ENCODE peak calls at places on chromosomes 6 and 20, in eight cellular contexts. One of them, this sample, is unnamed. For H3K9me3, the result is how much of the 10 kb centered on the place peaks cover.

GRCh38 chr20:61986762-61987321 is 78.8 kb downstream of the TAF4 start:
- DNase-seq in esophagus muscularis mucosa: no peak
- DNase-seq in upper lobe of right lung: no peak
- DNase-seq in breast epithelium: no peak
- DNase-seq in Peyer's patch: no peak
- DNase-seq in fibroblast of lung: no peak
- DNase-seq in K562: no peak
- DNase-seq in PC-3: no peak
- DNase-seq in this sample: no peak

GRCh38 chr20:58691773-58692578 is 624 bp upstream of the NPEPL1 start:
- DNase-seq in esophagus muscularis mucosa: no peak
- DNase-seq in upper lobe of right lung: peak
- DNase-seq in breast epithelium: no peak
- DNase-seq in Peyer's patch: no peak
- DNase-seq in fibroblast of lung: peak
- DNase-seq in K562: no peak
- DNase-seq in PC-3: no peak
- DNase-seq in this sample: peak

GRCh38 chr6:90286884-90287488 is 9.7 kb downstream of the BACH2 start:
- DNase-seq in esophagus muscularis mucosa: no peak
- DNase-seq in upper lobe of right lung: no peak
- DNase-seq in breast epithelium: no peak
- DNase-seq in Peyer's patch: peak
- DNase-seq in fibroblast of lung: peak
- DNase-seq in K562: peak
- DNase-seq in PC-3: peak
- DNase-seq in this sample: no peak

GRCh38 chr6:3022765-3023662 is 23.3 kb downstream of the NQO2 start:
- DNase-seq in esophagus muscularis mucosa: no peak
- DNase-seq in upper lobe of right lung: no peak
- DNase-seq in breast epithelium: no peak
- DNase-seq in Peyer's patch: peak
- DNase-seq in fibroblast of lung: no peak
- DNase-seq in K562: peak
- DNase-seq in PC-3: no peak
- DNase-seq in this sample: peak

GRCh38 chr6:90424580-90424979 is 127.9 kb upstream of the BACH2 start:
- DNase-seq in esophagus muscularis mucosa: no peak
- DNase-seq in upper lobe of right lung: no peak
- DNase-seq in breast epithelium: no peak
- DNase-seq in Peyer's patch: no peak
- DNase-seq in fibroblast of lung: no peak
- DNase-seq in K562: no peak
- DNase-seq in PC-3: no peak
- DNase-seq in this sample: no peak

GRCh38 chr6:41723178-41723935 is 12.1 kb downstream of the TFEB start:
- DNase-seq in esophagus muscularis mucosa: no peak
- DNase-seq in upper lobe of right lung: peak
- DNase-seq in breast epithelium: peak
- DNase-seq in Peyer's patch: peak
- DNase-seq in fibroblast of lung: peak
- DNase-seq in K562: peak
- DNase-seq in PC-3: peak
- DNase-seq in this sample: no peak

GRCh38 chr6:149317656-149318571 is at the start of gene TAB2:
- DNase-seq in esophagus muscularis mucosa: no peak
- DNase-seq in upper lobe of right lung: peak
- DNase-seq in breast epithelium: peak
- DNase-seq in Peyer's patch: peak
- DNase-seq in fibroblast of lung: no peak
- DNase-seq in K562: peak
- DNase-seq in PC-3: no peak
- DNase-seq in this sample: peak

GRCh38 chr20:50673831-50674825 is 17.2 kb downstream of the RIPOR3 start:
- DNase-seq in esophagus muscularis mucosa: no peak
- DNase-seq in upper lobe of right lung: no peak
- DNase-seq in breast epithelium: no peak
- DNase-seq in Peyer's patch: no peak
- DNase-seq in fibroblast of lung: no peak
- DNase-seq in K562: no peak
- DNase-seq in PC-3: no peak
- DNase-seq in this sample: no peak

GRCh38 chr6:64792534-64792933 is 914.5 kb downstream of the EYS start:
- DNase-seq in esophagus muscularis mucosa: no peak
- DNase-seq in upper lobe of right lung: no peak
- DNase-seq in breast epithelium: no peak
- DNase-seq in Peyer's patch: no peak
- DNase-seq in fibroblast of lung: no peak
- DNase-seq in K562: no peak
- DNase-seq in PC-3: no peak
- DNase-seq in this sample: no peak

GRCh38 chr6:154565331-154565730 is 54.8 kb upstream of the CNKSR3 start:
- DNase-seq in esophagus muscularis mucosa: no peak
- DNase-seq in upper lobe of right lung: no peak
- DNase-seq in breast epithelium: no peak
- DNase-seq in Peyer's patch: no peak
- DNase-seq in fibroblast of lung: no peak
- DNase-seq in K562: no peak
- DNase-seq in PC-3: no peak
- DNase-seq in this sample: no peak

GRCh38 chr20:10454135-10454750 is 19.1 kb downstream of the SLX4IP start:
- DNase-seq in esophagus muscularis mucosa: no peak
- DNase-seq in upper lobe of right lung: no peak
- DNase-seq in breast epithelium: no peak
- DNase-seq in Peyer's patch: no peak
- DNase-seq in fibroblast of lung: no peak
- DNase-seq in K562: no peak
- DNase-seq in PC-3: no peak
- DNase-seq in this sample: no peak

DNA sequence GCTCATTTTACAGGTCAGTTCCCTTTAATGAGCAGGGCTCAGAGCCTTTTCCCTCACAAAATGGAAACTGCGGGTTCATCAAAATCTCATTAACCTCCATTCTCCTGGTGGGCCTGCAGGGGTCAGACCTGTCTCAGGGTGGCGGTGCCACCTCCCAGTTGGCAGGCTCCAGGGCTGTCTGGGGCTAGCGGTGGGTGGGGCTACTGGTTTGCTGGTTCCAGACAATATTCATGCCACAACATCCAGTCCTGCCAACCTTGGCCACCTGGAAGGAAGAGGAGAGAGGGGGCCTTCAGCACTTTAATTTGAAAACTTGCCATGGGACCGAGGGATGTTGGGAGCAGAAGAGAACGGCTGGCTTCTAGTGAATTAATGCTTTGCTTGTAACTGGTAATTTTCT is 41.9 kb upstream of the CTNNBL1 start:
- DNase-seq in esophagus muscularis mucosa: no peak
- DNase-seq in upper lobe of right lung: peak
- DNase-seq in breast epithelium: no peak
- DNase-seq in Peyer's patch: no peak
- DNase-seq in fibroblast of lung: peak
- DNase-seq in K562: peak
- DNase-seq in PC-3: peak
- DNase-seq in this sample: no peak
- TF ChIP-seq CTCF in esophagus muscularis mucosa: no peak
- TF ChIP-seq CTCF in upper lobe of right lung: peak
- TF ChIP-seq CTCF in breast epithelium: no peak
- TF ChIP-seq CTCF in Peyer's patch: peak
- TF ChIP-seq CTCF in fibroblast of lung: peak
- TF ChIP-seq CTCF in K562: peak
- TF ChIP-seq CTCF in PC-3: peak
- TF ChIP-seq CTCF in this sample: no peak

GRCh38 chr20:16553161-16553560 is 20.1 kb downstream of the KIF16B start:
- DNase-seq in esophagus muscularis mucosa: no peak
- DNase-seq in upper lobe of right lung: no peak
- DNase-seq in breast epithelium: no peak
- DNase-seq in Peyer's patch: no peak
- DNase-seq in fibroblast of lung: no peak
- DNase-seq in K562: no peak
- DNase-seq in PC-3: no peak
- DNase-seq in this sample: no peak

GRCh38 chr20:16553684-16554083 is 19.6 kb downstream of the KIF16B start:
- DNase-seq in esophagus muscularis mucosa: no peak
- DNase-seq in upper lobe of right lung: no peak
- DNase-seq in breast epithelium: no peak
- DNase-seq in Peyer's patch: no peak
- DNase-seq in fibroblast of lung: no peak
- DNase-seq in K562: no peak
- DNase-seq in PC-3: no peak
- DNase-seq in this sample: no peak

GRCh38 chr20:16556299-16556698 is 16.9 kb downstream of the KIF16B start:
- DNase-seq in esophagus muscularis mucosa: no peak
- DNase-seq in upper lobe of right lung: no peak
- DNase-seq in breast epithelium: no peak
- DNase-seq in Peyer's patch: no peak
- DNase-seq in fibroblast of lung: peak
- DNase-seq in K562: no peak
- DNase-seq in PC-3: peak
- DNase-seq in this sample: no peak

GRCh38 chr20:16555754-16556153 is 17.5 kb downstream of the KIF16B start:
- DNase-seq in esophagus muscularis mucosa: no peak
- DNase-seq in upper lobe of right lung: no peak
- DNase-seq in breast epithelium: no peak
- DNase-seq in Peyer's patch: no peak
- DNase-seq in fibroblast of lung: peak
- DNase-seq in K562: no peak
- DNase-seq in PC-3: peak
- DNase-seq in this sample: no peak

GRCh38 chr20:16554766-16555543 is 18.3 kb downstream of the KIF16B start:
- DNase-seq in esophagus muscularis mucosa: no peak
- DNase-seq in upper lobe of right lung: no peak
- DNase-seq in breast epithelium: no peak
- DNase-seq in Peyer's patch: no peak
- DNase-seq in fibroblast of lung: no peak
- DNase-seq in K562: no peak
- DNase-seq in PC-3: no peak
- DNase-seq in this sample: no peak
- H3K9me3 ChIP-seq in esophagus muscularis mucosa: under half
- H3K9me3 ChIP-seq in upper lobe of right lung: under half
- H3K9me3 ChIP-seq in breast epithelium: under half
- H3K9me3 ChIP-seq in Peyer's patch: under half
- H3K9me3 ChIP-seq in fibroblast of lung: under half
- H3K9me3 ChIP-seq in K562: under half
- H3K9me3 ChIP-seq in PC-3: under half
- H3K9me3 ChIP-seq in this sample: under half

DNA sequence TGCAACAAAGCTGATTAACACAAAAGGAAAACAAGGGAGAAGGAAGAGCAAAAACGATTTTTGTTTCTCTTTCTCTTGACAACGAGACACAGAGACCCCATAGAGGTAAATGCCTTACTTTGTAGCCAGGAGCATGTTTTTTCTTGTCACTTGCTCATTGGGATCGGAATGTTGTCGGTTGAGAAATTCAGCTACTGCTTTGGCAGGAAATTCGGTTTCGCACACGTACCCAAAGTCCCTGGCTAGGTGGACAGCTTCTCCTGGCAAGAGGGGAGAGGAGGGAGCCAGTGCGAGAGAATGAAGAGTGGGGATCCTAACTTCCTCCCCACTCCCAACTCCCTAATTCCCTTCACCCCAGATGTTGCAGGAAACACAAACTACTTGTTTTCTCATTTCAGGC is 14.5 kb downstream of the TFAP2A start:
- DNase-seq in esophagus muscularis mucosa: no peak
- DNase-seq in upper lobe of right lung: no peak
- DNase-seq in breast epithelium: peak
- DNase-seq in Peyer's patch: no peak
- DNase-seq in fibroblast of lung: no peak
- DNase-seq in K562: no peak
- DNase-seq in PC-3: peak
- DNase-seq in this sample: no peak
- H3K27ac ChIP-seq in esophagus muscularis mucosa: no peak
- H3K27ac ChIP-seq in upper lobe of right lung: no peak
- H3K27ac ChIP-seq in breast epithelium: peak
- H3K27ac ChIP-seq in Peyer's patch: no peak
- H3K27ac ChIP-seq in fibroblast of lung: no peak
- H3K27ac ChIP-seq in K562: no peak
- H3K27ac ChIP-seq in PC-3: peak
- H3K27ac ChIP-seq in this sample: no peak

DNA sequence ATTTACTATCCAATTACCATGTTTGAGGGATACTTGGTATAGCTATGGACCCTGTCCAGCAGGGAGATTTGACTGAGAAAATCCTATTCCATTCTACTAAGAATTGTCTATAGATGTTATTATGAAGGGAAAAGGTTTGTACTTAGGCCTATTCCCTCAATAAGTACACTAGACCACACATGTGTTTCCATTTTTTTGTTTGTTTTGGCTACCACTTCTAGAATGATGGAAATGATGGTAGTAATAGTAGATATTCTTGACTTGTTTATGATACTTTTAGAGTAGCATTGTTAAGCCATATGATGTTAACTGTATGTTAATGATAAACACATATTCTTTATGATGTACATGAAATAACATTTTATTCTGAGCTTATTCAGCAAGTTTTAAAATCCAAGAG is 144.8 kb downstream of the OGFRL1 start:
- DNase-seq in esophagus muscularis mucosa: no peak
- DNase-seq in upper lobe of right lung: no peak
- DNase-seq in breast epithelium: no peak
- DNase-seq in Peyer's patch: no peak
- DNase-seq in fibroblast of lung: no peak
- DNase-seq in K562: no peak
- DNase-seq in PC-3: no peak
- DNase-seq in this sample: no peak
- TF ChIP-seq CTCF in esophagus muscularis mucosa: no peak
- TF ChIP-seq CTCF in upper lobe of right lung: no peak
- TF ChIP-seq CTCF in breast epithelium: no peak
- TF ChIP-seq CTCF in Peyer's patch: no peak
- TF ChIP-seq CTCF in fibroblast of lung: no peak
- TF ChIP-seq CTCF in K562: no peak
- TF ChIP-seq CTCF in PC-3: no peak
- TF ChIP-seq CTCF in this sample: no peak

DNA sequence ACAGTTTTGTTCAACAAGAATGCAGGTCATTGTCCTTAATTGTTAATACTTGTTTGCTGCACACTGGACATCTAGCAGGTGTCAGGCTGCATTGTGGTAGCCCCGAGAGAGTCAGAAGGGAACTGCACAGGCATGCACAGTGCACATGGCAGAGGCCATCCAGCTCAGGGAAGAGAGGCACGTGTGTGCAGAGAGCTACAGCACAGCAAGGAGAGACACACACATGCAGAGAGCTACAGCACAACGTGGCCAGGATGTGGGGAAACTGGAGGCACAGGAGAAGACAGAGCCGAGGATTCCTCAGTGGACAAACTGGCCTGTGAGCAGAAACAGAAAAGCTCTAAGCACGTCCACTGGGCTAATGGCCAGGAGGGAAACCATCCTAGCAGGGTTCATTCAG is 272.0 kb downstream of the SMOC2 start:
- DNase-seq in esophagus muscularis mucosa: no peak
- DNase-seq in upper lobe of right lung: no peak
- DNase-seq in breast epithelium: no peak
- DNase-seq in Peyer's patch: no peak
- DNase-seq in fibroblast of lung: no peak
- DNase-seq in K562: no peak
- DNase-seq in PC-3: no peak
- DNase-seq in this sample: no peak
- H3K9me3 ChIP-seq in esophagus muscularis mucosa: under half
- H3K9me3 ChIP-seq in upper lobe of right lung: under half
- H3K9me3 ChIP-seq in breast epithelium: under half
- H3K9me3 ChIP-seq in Peyer's patch: under half
- H3K9me3 ChIP-seq in fibroblast of lung: under half
- H3K9me3 ChIP-seq in K562: under half
- H3K9me3 ChIP-seq in PC-3: under half
- H3K9me3 ChIP-seq in this sample: under half

GRCh38 chr6:168281826-168282225 is 37.8 kb downstream of the DACT2 start:
- DNase-seq in esophagus muscularis mucosa: no peak
- DNase-seq in upper lobe of right lung: no peak
- DNase-seq in breast epithelium: no peak
- DNase-seq in Peyer's patch: no peak
- DNase-seq in fibroblast of lung: no peak
- DNase-seq in K562: no peak
- DNase-seq in PC-3: no peak
- DNase-seq in this sample: no peak
- H3K27ac ChIP-seq in esophagus muscularis mucosa: no peak
- H3K27ac ChIP-seq in upper lobe of right lung: no peak
- H3K27ac ChIP-seq in breast epithelium: no peak
- H3K27ac ChIP-seq in Peyer's patch: no peak
- H3K27ac ChIP-seq in fibroblast of lung: no peak
- H3K27ac ChIP-seq in K562: no peak
- H3K27ac ChIP-seq in PC-3: no peak
- H3K27ac ChIP-seq in this sample: no peak

This sample was measured in CD4-positive, alpha-beta T cell.